ENCODE peak calls at places on chromosomes 16 and 17, in four cellular contexts. D is activated CD8-positive, alpha-beta memory T cell treated with anti-CD3 and anti-CD28 coated beads for 1 hour; R is aorta; Q is lower leg skin. X is an unnamed sample.
A peak's percentile ranks its signal among the peaks of the same experiment; 100 is the strongest.

GRCh38 chr17:38958326-38958725 is 8.9 kb downstream of the FBXO47 start:
- DNase-seq in D (no peak), R (no peak), Q (no peak), X (no peak)

GRCh38 chr17:1095093-1095852 is 84.5 kb downstream of the ABR start:
- DNase-seq in D (no peak), R (peak; percentile 85), Q (no peak), X (no peak)

GRCh38 chr16:67967956-67968439 is 439 bp downstream of the SLC12A4 start:
- DNase-seq in D (peak; percentile 14), R (no peak), Q (no peak), X (no peak)

GRCh38 chr16:726438-727290 is at the start of the genes CCDC78 and HAGHL:
- DNase-seq in D (peak; percentile 57), R (peak; percentile 68), Q (peak; percentile 93), X (no peak)

GRCh38 chr17:80910043-80910442 is 81.6 kb upstream of the CHMP6 start:
- DNase-seq in D (no peak), R (no peak), Q (no peak), X (peak; percentile 38)

GRCh38 chr16:81894592-81894991 is 115.5 kb downstream of the PLCG2 start:
- DNase-seq in D (no peak), R (no peak), Q (no peak), X (no peak)

GRCh38 chr16:30875881-30876791 is 17.7 kb downstream of the BCL7C start:
- DNase-seq in D (no peak), R (no peak), Q (no peak), X (no peak)

GRCh38 chr17:63150994-63151464 is 185.0 kb downstream of the TANC2 start:
- DNase-seq in D (no peak), R (no peak), Q (no peak), X (no peak)

GRCh38 chr17:32813021-32813420 is 63.9 kb downstream of the MYO1D start:
- DNase-seq in D (no peak), R (no peak), Q (no peak), X (no peak)

GRCh38 chr17:3222505-3222904 is 15.0 kb downstream of the OR1A1 start:
- DNase-seq in D (no peak), R (no peak), Q (no peak), X (no peak)

GRCh38 chr17:33667671-33668070 is 374.6 kb upstream of the ASIC2 start:
- DNase-seq in D (no peak), R (no peak), Q (peak; percentile 68), X (no peak)

GRCh38 chr17:40819528-40820125 is 2.8 kb downstream of the KRT10 start:
- DNase-seq in D (no peak), R (no peak), Q (no peak), X (peak; percentile 38)

GRCh38 chr17:11467639-11468038 is 130.6 kb upstream of the DNAH9 start:
- DNase-seq in D (no peak), R (no peak), Q (no peak), X (no peak)

GRCh38 chr17:8209909-8210760 is at the start of gene AURKB:
- DNase-seq in D (peak; percentile 82), R (peak; percentile 97), Q (peak; percentile 98), X (peak; percentile 97)

GRCh38 chr16:54798267-54798666 is 132.4 kb upstream of the IRX5 start:
- DNase-seq in D (no peak), R (no peak), Q (no peak), X (no peak)